ENCODE peak calls at places on chromosomes 16 and 17, in ten cellular contexts. K is MG63; O is transverse colon; D is GM23248; M is heart left ventricle; Q is body of pancreas; A is ascending aorta; S is tibial artery; G is CD4-positive, alpha-beta T cell; F is esophagus squamous epithelium. L is an unnamed sample.
A peak's percentile ranks its signal among the peaks of the same experiment; 100 is the strongest.

GRCh38 chr16:85606920-85607319 is 6.2 kb upstream of the GSE1 start:
- DNase-seq in Q (no peak), S (no peak), G (no peak), K (no peak), A (no peak), O (no peak), M (no peak), D (no peak), F (no peak), L (no peak)

GRCh38 chr16:27287887-27288286 is 19.3 kb upstream of the NSMCE1 start:
- DNase-seq in S (no peak), G (no peak), D (no peak), K (no peak), A (no peak), O (no peak), Q (no peak), F (no peak), M (peak; percentile 31), L (no peak)

GRCh38 chr17:1107777-1108559 is 71.8 kb downstream of the ABR start:
- DNase-seq in K (no peak), S (peak; percentile 90), Q (no peak), G (no peak), F (no peak), A (no peak), D (peak; percentile 34), O (peak; percentile 70), M (peak; percentile 64), L (no peak)

GRCh38 chr16:1761751-1762150 is 9.6 kb downstream of the NME3 start:
- DNase-seq in G (no peak), S (no peak), M (no peak), D (no peak), A (no peak), O (no peak), K (no peak), Q (no peak), F (no peak), L (no peak)

GRCh38 chr17:8556074-8556473 is 74.5 kb downstream of the MYH10 start:
- DNase-seq in O (no peak), G (no peak), A (no peak), S (no peak), F (no peak), Q (no peak), M (no peak), K (peak; percentile 22), D (peak; percentile 7), L (no peak)

GRCh38 chr17:16942141-16943031 is 29.5 kb downstream of the TNFRSF13B start:
- DNase-seq in O (no peak), K (no peak), M (no peak), D (peak; percentile 47), A (no peak), S (no peak), G (no peak), F (no peak), Q (no peak), L (no peak)

GRCh38 chr17:62870581-62870964 is 62.5 kb upstream of the MARCHF10 start:
- DNase-seq in M (no peak), S (no peak), A (no peak), K (no peak), G (no peak), F (no peak), O (no peak), D (no peak), Q (no peak), L (no peak)

GRCh38 chr17:77210331-77210730 is 69.6 kb downstream of the SEC14L1 start:
- DNase-seq in O (peak; percentile 23), S (peak; percentile 31), A (no peak), F (no peak), K (no peak), G (no peak), M (no peak), D (no peak), Q (no peak), L (no peak)

GRCh38 chr17:64491034-64491860 is 5.6 kb downstream of the POLG2 start:
- DNase-seq in F (no peak), A (no peak), G (peak; percentile 34), M (no peak), O (peak; percentile 37), Q (peak; percentile 28), D (peak; percentile 63), K (peak; percentile 17), S (no peak), L (peak; percentile 51)

GRCh38 chr17:352421-353212 is at the start of gene RPH3AL:
- DNase-seq in F (no peak), K (no peak), A (no peak), D (peak; percentile 20), O (peak; percentile 80), Q (peak; percentile 95), G (no peak), M (peak; percentile 68), S (no peak), L (no peak)

GRCh38 chr16:87330646-87331045 is 13.5 kb upstream of the C16orf95 start:
- DNase-seq in K (no peak), O (no peak), Q (no peak), G (no peak), S (no peak), F (no peak), M (peak; percentile 6), D (no peak), A (no peak), L (no peak)

GRCh38 chr17:64095144-64095882 is 34.6 kb downstream of the ERN1 start:
- DNase-seq in O (no peak), Q (peak; percentile 65), K (no peak), F (no peak), D (no peak), A (no peak), M (no peak), G (no peak), S (no peak), L (no peak)

GRCh38 chr17:41710472-41711090 is 1.6 kb upstream of the GAST start:
- DNase-seq in F (no peak), S (no peak), A (no peak), M (no peak), K (peak; percentile 66), Q (peak; percentile 41), G (no peak), D (peak; percentile 91), O (no peak), L (no peak)

GRCh38 chr16:86305440-86305839 is 204.9 kb upstream of the FOXF1 start:
- DNase-seq in G (no peak), K (no peak), A (no peak), Q (no peak), S (no peak), D (no peak), F (no peak), O (no peak), M (no peak), L (no peak)

GRCh38 chr17:27106347-27106981 is 187.4 kb upstream of the WSB1 start:
- DNase-seq in O (no peak), K (no peak), D (no peak), S (no peak), Q (no peak), F (no peak), M (no peak), A (no peak), G (no peak), L (peak; percentile 1)
- H3K9me3 ChIP-seq in O (no peaks in the 10 kb centered on the region), K (no peaks in the 10 kb centered on the region), D (no peaks in the 10 kb centered on the region), S (no peaks in the 10 kb centered on the region), Q (no peaks in the 10 kb centered on the region), F (no peaks in the 10 kb centered on the region), M (no peaks in the 10 kb centered on the region), A (no peaks in the 10 kb centered on the region), G (no peaks in the 10 kb centered on the region), L (no peaks in the 10 kb centered on the region)

DNA sequence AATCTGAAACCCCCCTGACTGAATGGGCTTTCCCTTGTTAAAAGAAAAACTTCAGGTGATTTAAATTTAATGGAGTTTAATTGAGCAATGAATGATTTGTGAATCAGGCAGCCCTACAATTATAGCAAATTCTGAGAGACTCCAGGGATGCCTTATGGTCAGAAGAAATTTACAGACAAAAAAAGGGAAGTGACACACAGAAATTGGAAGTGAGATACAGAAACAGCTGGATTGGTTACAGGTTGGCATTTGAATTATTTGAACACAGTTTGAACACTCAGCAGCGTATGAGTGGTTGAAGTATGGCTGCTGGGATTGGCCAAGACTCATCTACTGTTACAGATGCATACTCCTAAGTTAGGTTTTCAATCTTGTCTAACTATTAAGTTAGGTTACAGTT is 19.0 kb upstream of the CPHXL start:
- DNase-seq in S (no peak), D (no peak), O (no peak), G (no peak), Q (no peak), K (no peak), M (no peak), F (no peak), A (no peak), L (no peak)
- H3K9me3 ChIP-seq in S (no peaks in the 10 kb centered on the region), D (no peaks in the 10 kb centered on the region), O (peaks cover 6% of the 10 kb centered on the region), G (peaks cover 6% of the 10 kb centered on the region), Q (no peaks in the 10 kb centered on the region), K (peaks cover 7% of the 10 kb centered on the region), M (no peaks in the 10 kb centered on the region), F (no peaks in the 10 kb centered on the region), A (no peaks in the 10 kb centered on the region), L (peaks cover 10% of the 10 kb centered on the region)

GRCh38 chr16:54805648-54806047 is 125.0 kb upstream of the IRX5 start:
- DNase-seq in S (no peak), M (no peak), G (no peak), O (no peak), F (no peak), D (no peak), K (no peak), A (no peak), Q (no peak), L (no peak)

GRCh38 chr16:54806961-54807360 is 123.7 kb upstream of the IRX5 start:
- DNase-seq in A (no peak), Q (no peak), D (no peak), K (no peak), M (no peak), F (no peak), G (no peak), O (no peak), S (no peak), L (no peak)

GRCh38 chr16:54806378-54806777 is 124.3 kb upstream of the IRX5 start:
- DNase-seq in S (no peak), A (no peak), G (no peak), M (no peak), Q (no peak), O (no peak), F (no peak), K (no peak), D (no peak), L (no peak)

GRCh38 chr16:54812229-54812628 is 118.4 kb upstream of the IRX5 start:
- DNase-seq in G (no peak), F (no peak), Q (no peak), K (no peak), D (peak; percentile 22), A (no peak), O (no peak), S (no peak), M (no peak), L (no peak)

DNA sequence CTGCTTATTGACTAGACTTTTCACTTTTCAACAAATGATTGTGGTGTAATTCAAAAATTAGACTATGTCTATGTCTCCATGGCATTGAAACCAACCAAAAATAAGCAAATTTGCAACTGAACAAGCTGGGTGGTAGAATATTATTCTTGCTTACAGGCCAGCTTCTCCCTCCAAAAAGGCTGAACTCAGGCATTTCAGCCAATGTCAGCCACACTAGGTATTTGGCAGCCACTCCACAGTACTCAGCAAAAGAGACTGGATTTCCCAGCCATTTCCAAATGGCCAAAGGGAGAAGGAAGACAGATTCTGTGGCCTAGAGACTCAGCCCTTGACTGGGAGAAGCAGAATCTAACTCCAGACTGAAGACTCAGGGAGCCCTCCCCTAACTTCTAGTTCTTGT is 121.8 kb upstream of the IRX5 start:
- DNase-seq in Q (no peak), O (no peak), K (no peak), G (no peak), D (no peak), F (no peak), S (no peak), A (no peak), M (no peak), L (no peak)
- H3K9me3 ChIP-seq in Q (no peaks in the 10 kb centered on the region), O (no peaks in the 10 kb centered on the region), K (no peaks in the 10 kb centered on the region), G (no peaks in the 10 kb centered on the region), D (no peaks in the 10 kb centered on the region), F (no peaks in the 10 kb centered on the region), S (no peaks in the 10 kb centered on the region), A (no peaks in the 10 kb centered on the region), M (no peaks in the 10 kb centered on the region), L (no peaks in the 10 kb centered on the region)

GRCh38 chr16:75038036-75038959 is 39.5 kb downstream of the ZNRF1 start:
- DNase-seq in G (no peak), S (no peak), M (no peak), K (no peak), D (no peak), A (no peak), Q (no peak), O (no peak), F (no peak), L (no peak)
- H3K9me3 ChIP-seq in G (no peaks in the 10 kb centered on the region), S (peaks cover 8% of the 10 kb centered on the region), M (no peaks in the 10 kb centered on the region), K (no peaks in the 10 kb centered on the region), D (no peaks in the 10 kb centered on the region), A (peaks cover 10% of the 10 kb centered on the region), Q (no peaks in the 10 kb centered on the region), O (no peaks in the 10 kb centered on the region), F (peaks cover 3% of the 10 kb centered on the region), L (no peaks in the 10 kb centered on the region)

L was measured in CD4-positive, CD25-positive, alpha-beta regulatory T cell.